ENCODE peak calls at places on chromosomes 13 and 19, in nine cellular contexts. One of them, this sample, is unnamed.

GRCh38 chr19:41696402-41697197 is 8.5 kb upstream of the CEACAM7 start:
- DNase-seq in right atrium auricular region: no peak
- DNase-seq in OCI-LY7: no peak
- DNase-seq in GM06990: no peak
- DNase-seq in foreskin fibroblast: no peak
- DNase-seq in psoas muscle: no peak
- DNase-seq in astrocyte of the spinal cord: no peak
- DNase-seq in A673: peak
- DNase-seq in thoracic aorta: no peak
- DNase-seq in this sample: no peak

GRCh38 chr19:29610574-29611271 is 4.6 kb downstream of the POP4 start:
- DNase-seq in right atrium auricular region: peak
- DNase-seq in OCI-LY7: peak
- DNase-seq in GM06990: peak
- DNase-seq in foreskin fibroblast: peak
- DNase-seq in psoas muscle: peak
- DNase-seq in astrocyte of the spinal cord: peak
- DNase-seq in A673: peak
- DNase-seq in thoracic aorta: peak
- DNase-seq in this sample: peak

GRCh38 chr19:6790194-6791128 is 18.0 kb downstream of the VAV1 start:
- DNase-seq in right atrium auricular region: no peak
- DNase-seq in OCI-LY7: no peak
- DNase-seq in GM06990: no peak
- DNase-seq in foreskin fibroblast: no peak
- DNase-seq in psoas muscle: no peak
- DNase-seq in astrocyte of the spinal cord: no peak
- DNase-seq in A673: peak
- DNase-seq in thoracic aorta: no peak
- DNase-seq in this sample: no peak

GRCh38 chr19:38944981-38945506 is 14.3 kb downstream of the MRPS12 start:
- DNase-seq in right atrium auricular region: no peak
- DNase-seq in OCI-LY7: no peak
- DNase-seq in GM06990: no peak
- DNase-seq in foreskin fibroblast: no peak
- DNase-seq in psoas muscle: no peak
- DNase-seq in astrocyte of the spinal cord: no peak
- DNase-seq in A673: no peak
- DNase-seq in thoracic aorta: no peak
- DNase-seq in this sample: peak

GRCh38 chr13:26628706-26629105 is 71.2 kb downstream of the WASF3 start:
- DNase-seq in right atrium auricular region: no peak
- DNase-seq in OCI-LY7: peak
- DNase-seq in GM06990: no peak
- DNase-seq in foreskin fibroblast: no peak
- DNase-seq in psoas muscle: no peak
- DNase-seq in astrocyte of the spinal cord: peak
- DNase-seq in A673: peak
- DNase-seq in thoracic aorta: no peak
- DNase-seq in this sample: no peak

GRCh38 chr13:19155321-19155861 is 26.2 kb downstream of the TUBA3C start:
- DNase-seq in right atrium auricular region: no peak
- DNase-seq in OCI-LY7: no peak
- DNase-seq in GM06990: no peak
- DNase-seq in foreskin fibroblast: no peak
- DNase-seq in psoas muscle: no peak
- DNase-seq in astrocyte of the spinal cord: no peak
- DNase-seq in A673: no peak
- DNase-seq in thoracic aorta: no peak
- DNase-seq in this sample: no peak

GRCh38 chr19:5960005-5961001 is 17.6 kb downstream of the RANBP3 start:
- DNase-seq in right atrium auricular region: no peak
- DNase-seq in OCI-LY7: no peak
- DNase-seq in GM06990: no peak
- DNase-seq in foreskin fibroblast: no peak
- DNase-seq in psoas muscle: no peak
- DNase-seq in astrocyte of the spinal cord: no peak
- DNase-seq in A673: no peak
- DNase-seq in thoracic aorta: no peak
- DNase-seq in this sample: no peak

GRCh38 chr13:110757296-110757695 is 43.8 kb downstream of the ING1 start:
- DNase-seq in right atrium auricular region: no peak
- DNase-seq in OCI-LY7: no peak
- DNase-seq in GM06990: no peak
- DNase-seq in foreskin fibroblast: no peak
- DNase-seq in psoas muscle: no peak
- DNase-seq in astrocyte of the spinal cord: no peak
- DNase-seq in A673: no peak
- DNase-seq in thoracic aorta: no peak
- DNase-seq in this sample: no peak

GRCh38 chr19:20616071-20616470 is 45.3 kb downstream of the ZNF626 start:
- DNase-seq in right atrium auricular region: no peak
- DNase-seq in OCI-LY7: no peak
- DNase-seq in GM06990: no peak
- DNase-seq in foreskin fibroblast: no peak
- DNase-seq in psoas muscle: no peak
- DNase-seq in astrocyte of the spinal cord: no peak
- DNase-seq in A673: no peak
- DNase-seq in thoracic aorta: no peak
- DNase-seq in this sample: no peak

GRCh38 chr13:35953537-35954206 is 177.5 kb downstream of the DCLK1 start:
- DNase-seq in right atrium auricular region: peak
- DNase-seq in OCI-LY7: peak
- DNase-seq in GM06990: no peak
- DNase-seq in foreskin fibroblast: peak
- DNase-seq in psoas muscle: peak
- DNase-seq in astrocyte of the spinal cord: peak
- DNase-seq in A673: peak
- DNase-seq in thoracic aorta: peak
- DNase-seq in this sample: peak

GRCh38 chr19:17530586-17530985 is 19.1 kb downstream of the PGLS start:
- DNase-seq in right atrium auricular region: no peak
- DNase-seq in OCI-LY7: no peak
- DNase-seq in GM06990: no peak
- DNase-seq in foreskin fibroblast: no peak
- DNase-seq in psoas muscle: no peak
- DNase-seq in astrocyte of the spinal cord: no peak
- DNase-seq in A673: no peak
- DNase-seq in thoracic aorta: no peak
- DNase-seq in this sample: no peak
- H3K4me3 ChIP-seq in right atrium auricular region: no peak
- H3K4me3 ChIP-seq in OCI-LY7: peak
- H3K4me3 ChIP-seq in GM06990: no peak
- H3K4me3 ChIP-seq in foreskin fibroblast: no peak
- H3K4me3 ChIP-seq in psoas muscle: no peak
- H3K4me3 ChIP-seq in astrocyte of the spinal cord: no peak
- H3K4me3 ChIP-seq in A673: no peak
- H3K4me3 ChIP-seq in thoracic aorta: no peak
- H3K4me3 ChIP-seq in this sample: no peak

GRCh38 chr19:2814426-2814825 is 5.2 kb upstream of the ZNF554 start:
- DNase-seq in right atrium auricular region: no peak
- DNase-seq in OCI-LY7: no peak
- DNase-seq in GM06990: no peak
- DNase-seq in foreskin fibroblast: no peak
- DNase-seq in psoas muscle: no peak
- DNase-seq in astrocyte of the spinal cord: no peak
- DNase-seq in A673: no peak
- DNase-seq in thoracic aorta: no peak
- DNase-seq in this sample: no peak
- TF ChIP-seq CTCF in right atrium auricular region: no peak
- TF ChIP-seq CTCF in OCI-LY7: no peak
- TF ChIP-seq CTCF in GM06990: no peak
- TF ChIP-seq CTCF in foreskin fibroblast: no peak
- TF ChIP-seq CTCF in psoas muscle: no peak
- TF ChIP-seq CTCF in astrocyte of the spinal cord: no peak
- TF ChIP-seq CTCF in A673: no peak
- TF ChIP-seq CTCF in thoracic aorta: no peak
- TF ChIP-seq CTCF in this sample: no peak

GRCh38 chr13:99686944-99687382 is 185.7 kb downstream of the TM9SF2 start:
- DNase-seq in right atrium auricular region: no peak
- DNase-seq in OCI-LY7: no peak
- DNase-seq in GM06990: no peak
- DNase-seq in foreskin fibroblast: no peak
- DNase-seq in psoas muscle: no peak
- DNase-seq in astrocyte of the spinal cord: no peak
- DNase-seq in A673: no peak
- DNase-seq in thoracic aorta: no peak
- DNase-seq in this sample: no peak

GRCh38 chr13:99688776-99689175 is 187.5 kb downstream of the TM9SF2 start:
- DNase-seq in right atrium auricular region: no peak
- DNase-seq in OCI-LY7: no peak
- DNase-seq in GM06990: no peak
- DNase-seq in foreskin fibroblast: no peak
- DNase-seq in psoas muscle: no peak
- DNase-seq in astrocyte of the spinal cord: no peak
- DNase-seq in A673: no peak
- DNase-seq in thoracic aorta: no peak
- DNase-seq in this sample: no peak

GRCh38 chr13:99689955-99690354 is 188.7 kb downstream of the TM9SF2 start:
- DNase-seq in right atrium auricular region: no peak
- DNase-seq in OCI-LY7: no peak
- DNase-seq in GM06990: no peak
- DNase-seq in foreskin fibroblast: no peak
- DNase-seq in psoas muscle: no peak
- DNase-seq in astrocyte of the spinal cord: no peak
- DNase-seq in A673: no peak
- DNase-seq in thoracic aorta: no peak
- DNase-seq in this sample: no peak

GRCh38 chr13:99687728-99688397 is 186.6 kb downstream of the TM9SF2 start:
- DNase-seq in right atrium auricular region: no peak
- DNase-seq in OCI-LY7: no peak
- DNase-seq in GM06990: no peak
- DNase-seq in foreskin fibroblast: no peak
- DNase-seq in psoas muscle: no peak
- DNase-seq in astrocyte of the spinal cord: peak
- DNase-seq in A673: peak
- DNase-seq in thoracic aorta: no peak
- DNase-seq in this sample: no peak

DNA sequence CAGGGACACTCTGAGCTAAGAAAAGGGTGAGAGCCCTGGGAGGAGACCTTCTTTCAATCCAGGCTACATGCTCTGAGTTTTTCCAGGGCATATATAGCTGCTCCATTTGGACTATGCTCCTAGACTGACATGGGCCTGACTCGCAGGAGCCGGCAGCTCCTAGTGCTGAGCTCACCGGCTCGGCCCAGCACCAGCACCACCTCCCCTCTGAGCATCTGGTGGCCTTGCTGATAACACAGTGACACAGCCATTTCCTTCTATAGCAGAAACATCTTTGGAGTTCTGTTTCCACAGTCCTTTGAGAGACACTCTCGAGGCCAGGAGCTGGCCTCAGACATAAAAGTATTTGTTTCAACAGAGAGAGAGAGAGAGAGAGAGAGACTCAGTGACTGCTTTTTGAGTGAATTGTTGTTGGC is 184.9 kb downstream of the TM9SF2 start:
- DNase-seq in right atrium auricular region: peak
- DNase-seq in OCI-LY7: no peak
- DNase-seq in GM06990: no peak
- DNase-seq in foreskin fibroblast: peak
- DNase-seq in psoas muscle: no peak
- DNase-seq in astrocyte of the spinal cord: peak
- DNase-seq in A673: peak
- DNase-seq in thoracic aorta: no peak
- DNase-seq in this sample: no peak
- H3K4me3 ChIP-seq in right atrium auricular region: no peak
- H3K4me3 ChIP-seq in OCI-LY7: no peak
- H3K4me3 ChIP-seq in GM06990: no peak
- H3K4me3 ChIP-seq in foreskin fibroblast: no peak
- H3K4me3 ChIP-seq in psoas muscle: no peak
- H3K4me3 ChIP-seq in astrocyte of the spinal cord: no peak
- H3K4me3 ChIP-seq in A673: no peak
- H3K4me3 ChIP-seq in thoracic aorta: no peak
- H3K4me3 ChIP-seq in this sample: no peak

GRCh38 chr19:48393559-48394330 is at the start of gene GRIN2D:
- DNase-seq in right atrium auricular region: no peak
- DNase-seq in OCI-LY7: peak
- DNase-seq in GM06990: no peak
- DNase-seq in foreskin fibroblast: no peak
- DNase-seq in psoas muscle: no peak
- DNase-seq in astrocyte of the spinal cord: peak
- DNase-seq in A673: peak
- DNase-seq in thoracic aorta: no peak
- DNase-seq in this sample: no peak
- TF ChIP-seq CTCF in right atrium auricular region: no peak
- TF ChIP-seq CTCF in OCI-LY7: peak
- TF ChIP-seq CTCF in GM06990: peak
- TF ChIP-seq CTCF in foreskin fibroblast: no peak
- TF ChIP-seq CTCF in psoas muscle: no peak
- TF ChIP-seq CTCF in astrocyte of the spinal cord: no peak
- TF ChIP-seq CTCF in A673: peak
- TF ChIP-seq CTCF in thoracic aorta: no peak
- TF ChIP-seq CTCF in this sample: peak

DNA sequence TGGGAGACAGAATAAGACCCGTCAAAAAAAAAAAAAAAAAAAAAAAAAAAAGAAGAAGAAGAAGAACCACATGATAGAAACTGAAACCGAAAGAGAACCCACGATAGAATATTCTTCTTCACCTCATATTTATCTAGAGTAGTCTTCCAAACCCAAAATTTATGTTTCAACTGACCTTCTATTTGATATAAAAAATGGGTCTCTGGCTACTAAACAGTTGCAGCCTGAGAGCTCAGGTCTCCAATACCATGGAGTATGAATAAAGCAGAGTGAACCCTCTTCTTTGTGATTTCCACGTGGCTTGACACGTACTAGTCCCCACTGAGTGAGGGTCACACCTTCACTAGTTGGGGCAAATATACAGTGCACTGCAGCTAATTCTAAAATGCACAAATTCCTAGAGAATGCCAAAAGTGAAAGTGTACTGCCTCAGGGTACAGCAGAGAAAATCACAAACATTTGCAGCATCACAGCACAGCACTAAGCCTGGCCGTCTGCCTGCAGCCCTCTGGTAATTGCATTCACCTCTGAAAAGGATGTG is 30.8 kb upstream of the RFC3 start:
- DNase-seq in right atrium auricular region: no peak
- DNase-seq in OCI-LY7: peak
- DNase-seq in GM06990: peak
- DNase-seq in foreskin fibroblast: peak
- DNase-seq in psoas muscle: no peak
- DNase-seq in astrocyte of the spinal cord: peak
- DNase-seq in A673: peak
- DNase-seq in thoracic aorta: no peak
- DNase-seq in this sample: no peak
- H3K4me3 ChIP-seq in right atrium auricular region: peak
- H3K4me3 ChIP-seq in OCI-LY7: peak
- H3K4me3 ChIP-seq in GM06990: peak
- H3K4me3 ChIP-seq in foreskin fibroblast: peak
- H3K4me3 ChIP-seq in psoas muscle: peak
- H3K4me3 ChIP-seq in astrocyte of the spinal cord: no peak
- H3K4me3 ChIP-seq in A673: no peak
- H3K4me3 ChIP-seq in thoracic aorta: peak
- H3K4me3 ChIP-seq in this sample: peak

DNA sequence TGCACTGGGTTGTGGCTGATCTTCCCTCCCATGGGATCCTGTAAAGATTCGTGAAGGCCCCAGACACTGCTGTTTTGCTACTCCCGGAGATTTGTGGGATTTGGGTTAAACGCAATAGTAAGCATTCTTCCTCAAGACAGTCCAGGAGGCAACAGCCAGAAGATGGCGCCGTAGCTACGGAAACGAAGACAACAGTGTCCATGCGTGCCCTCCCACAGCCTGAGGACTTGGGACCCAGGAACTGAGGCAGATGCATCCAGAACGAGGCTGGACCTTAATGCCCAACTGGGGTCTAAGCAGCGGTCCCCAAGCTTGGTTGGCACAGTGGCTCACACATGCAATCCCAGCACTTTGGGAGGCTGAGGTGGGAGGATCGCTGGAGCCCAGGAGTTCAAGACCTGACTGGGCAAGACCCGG is 57.6 kb upstream of the ZNF507 start:
- DNase-seq in right atrium auricular region: peak
- DNase-seq in OCI-LY7: peak
- DNase-seq in GM06990: no peak
- DNase-seq in foreskin fibroblast: peak
- DNase-seq in psoas muscle: peak
- DNase-seq in astrocyte of the spinal cord: peak
- DNase-seq in A673: peak
- DNase-seq in thoracic aorta: peak
- DNase-seq in this sample: peak
- TF ChIP-seq CTCF in right atrium auricular region: peak
- TF ChIP-seq CTCF in OCI-LY7: peak
- TF ChIP-seq CTCF in GM06990: peak
- TF ChIP-seq CTCF in foreskin fibroblast: peak
- TF ChIP-seq CTCF in psoas muscle: peak
- TF ChIP-seq CTCF in astrocyte of the spinal cord: peak
- TF ChIP-seq CTCF in A673: peak
- TF ChIP-seq CTCF in thoracic aorta: peak
- TF ChIP-seq CTCF in this sample: peak

This sample was measured in HFF-Myc.